ENCODE peak calls at places on chromosomes 4 and X, in five cellular contexts. One of them, this sample, is unnamed.

GRCh38 chr4:81454498-81454897 is 17.2 kb downstream of the RASGEF1B start:
- DNase-seq in neural progenitor cell: no peak
- DNase-seq in fibroblast of lung: no peak
- DNase-seq in GM23248: peak
- DNase-seq in K562: peak
- DNase-seq in this sample: no peak

GRCh38 chr4:128288689-128289106 is 1.1 kb upstream of the PGRMC2 start:
- DNase-seq in neural progenitor cell: peak
- DNase-seq in GM23248: no peak
- DNase-seq in K562: no peak
- DNase-seq in fibroblast of lung: peak
- DNase-seq in this sample: peak

GRCh38 chr4:27234306-27234899 is 373.8 kb downstream of the STIM2 start:
- DNase-seq in GM23248: no peak
- DNase-seq in K562: no peak
- DNase-seq in neural progenitor cell: no peak
- DNase-seq in fibroblast of lung: no peak
- DNase-seq in this sample: no peak

GRCh38 chr4:183989471-183989870 is 84.4 kb downstream of the STOX2 start:
- DNase-seq in fibroblast of lung: peak
- DNase-seq in K562: no peak
- DNase-seq in neural progenitor cell: no peak
- DNase-seq in GM23248: peak
- DNase-seq in this sample: no peak

GRCh38 chr4:82901129-82901718 is 689 bp downstream of the THAP9 start:
- DNase-seq in K562: no peak
- DNase-seq in neural progenitor cell: no peak
- DNase-seq in fibroblast of lung: no peak
- DNase-seq in GM23248: no peak
- DNase-seq in this sample: no peak

GRCh38 chrX:14362731-14363130 is 166.6 kb upstream of the GLRA2 start:
- DNase-seq in K562: no peak
- DNase-seq in fibroblast of lung: peak
- DNase-seq in neural progenitor cell: no peak
- DNase-seq in GM23248: peak
- DNase-seq in this sample: no peak

GRCh38 chr4:126144838-126145237 is 830.1 kb downstream of the FAT4 start:
- DNase-seq in fibroblast of lung: no peak
- DNase-seq in K562: no peak
- DNase-seq in neural progenitor cell: no peak
- DNase-seq in GM23248: peak
- DNase-seq in this sample: no peak

GRCh38 chr4:113328514-113328913 is 279.1 kb downstream of the ANK2 start:
- DNase-seq in fibroblast of lung: no peak
- DNase-seq in neural progenitor cell: peak
- DNase-seq in K562: peak
- DNase-seq in GM23248: peak
- DNase-seq in this sample: peak

GRCh38 chrX:120752431-120753128 is 122.7 kb upstream of the C1GALT1C1 start:
- DNase-seq in K562: no peak
- DNase-seq in GM23248: no peak
- DNase-seq in neural progenitor cell: no peak
- DNase-seq in fibroblast of lung: no peak
- DNase-seq in this sample: no peak

GRCh38 chrX:150085881-150086280 is 147.6 kb upstream of the EOLA2 start:
- DNase-seq in neural progenitor cell: no peak
- DNase-seq in K562: no peak
- DNase-seq in fibroblast of lung: peak
- DNase-seq in GM23248: peak
- DNase-seq in this sample: no peak

GRCh38 chr4:163090997-163091684 is 75.5 kb downstream of the NAF1 start:
- DNase-seq in GM23248: no peak
- DNase-seq in neural progenitor cell: no peak
- DNase-seq in K562: no peak
- DNase-seq in fibroblast of lung: no peak
- DNase-seq in this sample: no peak

GRCh38 chr4:120815361-120815760 is 107.2 kb downstream of the PRDM5 start:
- DNase-seq in fibroblast of lung: no peak
- DNase-seq in K562: no peak
- DNase-seq in neural progenitor cell: no peak
- DNase-seq in GM23248: no peak
- DNase-seq in this sample: no peak

GRCh38 chr4:111274486-111274885 is 651.6 kb upstream of the PITX2 start:
- DNase-seq in neural progenitor cell: no peak
- DNase-seq in fibroblast of lung: no peak
- DNase-seq in GM23248: no peak
- DNase-seq in K562: no peak
- DNase-seq in this sample: no peak

GRCh38 chr4:102344955-102345794 is at the start of gene SLC39A8:
- DNase-seq in K562: peak
- DNase-seq in neural progenitor cell: peak
- DNase-seq in fibroblast of lung: peak
- DNase-seq in GM23248: peak
- DNase-seq in this sample: peak

GRCh38 chr4:106707776-106708603 is 328.1 kb downstream of the DKK2 start:
- DNase-seq in neural progenitor cell: no peak
- DNase-seq in GM23248: peak
- DNase-seq in fibroblast of lung: no peak
- DNase-seq in K562: no peak
- DNase-seq in this sample: no peak

GRCh38 chr4:114132830-114133229 is 153.4 kb upstream of the ARSJ start:
- DNase-seq in K562: no peak
- DNase-seq in GM23248: peak
- DNase-seq in fibroblast of lung: no peak
- DNase-seq in neural progenitor cell: peak
- DNase-seq in this sample: peak

GRCh38 chr4:156799121-156799589 is 172.4 kb downstream of the PDGFC start:
- DNase-seq in K562: no peak
- DNase-seq in neural progenitor cell: no peak
- DNase-seq in GM23248: peak
- DNase-seq in fibroblast of lung: peak
- DNase-seq in this sample: no peak

GRCh38 chrX:154373340-154374306 is 811 bp downstream of the FLNA start:
- DNase-seq in fibroblast of lung: peak
- DNase-seq in neural progenitor cell: peak
- DNase-seq in K562: peak
- DNase-seq in GM23248: peak
- DNase-seq in this sample: peak

GRCh38 chrX:86806786-86807185 is 658.5 kb downstream of the DACH2 start:
- DNase-seq in K562: no peak
- DNase-seq in neural progenitor cell: peak
- DNase-seq in fibroblast of lung: peak
- DNase-seq in GM23248: peak
- DNase-seq in this sample: peak

GRCh38 chr4:184680698-184681097 is 31.2 kb downstream of the PRIMPOL start:
- DNase-seq in GM23248: no peak
- DNase-seq in neural progenitor cell: no peak
- DNase-seq in fibroblast of lung: no peak
- DNase-seq in K562: no peak
- DNase-seq in this sample: no peak

GRCh38 chr4:126701756-126702155 is 931.0 kb upstream of the INTU start:
- DNase-seq in K562: no peak
- DNase-seq in neural progenitor cell: no peak
- DNase-seq in fibroblast of lung: peak
- DNase-seq in GM23248: peak
- DNase-seq in this sample: no peak

GRCh38 chr4:2059034-2059725 is at the start of gene NAT8L:
- DNase-seq in fibroblast of lung: no peak
- DNase-seq in neural progenitor cell: peak
- DNase-seq in GM23248: peak
- DNase-seq in K562: peak
- DNase-seq in this sample: peak

GRCh38 chr4:2057382-2058065 is 1.6 kb upstream of the NAT8L start:
- DNase-seq in K562: no peak
- DNase-seq in neural progenitor cell: no peak
- DNase-seq in fibroblast of lung: no peak
- DNase-seq in GM23248: no peak
- DNase-seq in this sample: no peak

GRCh38 chr4:2059726-2060577 is 825 bp downstream of the NAT8L start:
- DNase-seq in K562: no peak
- DNase-seq in fibroblast of lung: no peak
- DNase-seq in neural progenitor cell: peak
- DNase-seq in GM23248: peak
- DNase-seq in this sample: peak

GRCh38 chr4:2060578-2061207 is 1.6 kb downstream of the NAT8L start:
- DNase-seq in K562: no peak
- DNase-seq in GM23248: peak
- DNase-seq in neural progenitor cell: peak
- DNase-seq in fibroblast of lung: no peak
- DNase-seq in this sample: peak

GRCh38 chr4:2058264-2059033 is 678 bp upstream of the NAT8L start:
- DNase-seq in neural progenitor cell: peak
- DNase-seq in K562: peak
- DNase-seq in fibroblast of lung: no peak
- DNase-seq in GM23248: peak
- DNase-seq in this sample: peak
- TF ChIP-seq EZH2 in neural progenitor cell: peak
- TF ChIP-seq EZH2 in K562: no peak
- TF ChIP-seq EZH2 in fibroblast of lung: peak
- TF ChIP-seq EZH2 in GM23248: no peak
- TF ChIP-seq EZH2 in this sample: no peak

DNA sequence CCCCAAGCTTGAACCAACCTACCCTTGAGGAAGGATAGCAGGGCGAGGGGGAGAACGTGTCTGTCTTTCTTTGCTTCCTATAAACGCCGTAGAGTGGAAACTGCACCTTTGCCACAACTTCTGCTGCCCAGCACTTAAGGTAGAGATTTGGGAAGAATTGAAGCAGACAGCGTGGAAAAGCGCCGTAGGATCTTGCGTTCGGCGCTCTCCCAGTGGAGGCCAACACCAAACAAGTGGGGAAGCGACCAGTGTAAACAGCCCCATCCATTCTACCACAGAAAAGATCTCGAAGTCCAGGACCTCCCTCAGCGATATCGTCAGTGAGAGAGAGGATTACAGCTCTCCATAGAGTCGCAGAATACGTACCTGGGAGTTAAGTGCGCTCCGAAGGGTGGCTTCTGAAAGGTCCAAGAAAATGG is 3.9 kb upstream of the NKX6-1 start:
- DNase-seq in fibroblast of lung: no peak
- DNase-seq in neural progenitor cell: peak
- DNase-seq in K562: no peak
- DNase-seq in GM23248: no peak
- DNase-seq in this sample: no peak
- H3K4me2 ChIP-seq in fibroblast of lung: no peak
- H3K4me2 ChIP-seq in neural progenitor cell: no peak
- H3K4me2 ChIP-seq in K562: no peak
- H3K4me2 ChIP-seq in GM23248: no peak
- H3K4me2 ChIP-seq in this sample: peak

GRCh38 chrX:1464282-1465131 is 11.8 kb upstream of the ASMTL start:
- DNase-seq in K562: no peak
- DNase-seq in GM23248: no peak
- DNase-seq in neural progenitor cell: no peak
- DNase-seq in fibroblast of lung: no peak
- DNase-seq in this sample: no peak

GRCh38 chrX:1466971-1467561 is 14.4 kb upstream of the ASMTL start:
- DNase-seq in fibroblast of lung: no peak
- DNase-seq in neural progenitor cell: no peak
- DNase-seq in GM23248: no peak
- DNase-seq in K562: no peak
- DNase-seq in this sample: no peak

GRCh38 chrX:1463581-1464281 is 11.0 kb upstream of the ASMTL start:
- DNase-seq in K562: no peak
- DNase-seq in GM23248: no peak
- DNase-seq in fibroblast of lung: no peak
- DNase-seq in neural progenitor cell: no peak
- DNase-seq in this sample: no peak

GRCh38 chrX:1466232-1466661 is 13.5 kb upstream of the ASMTL start:
- DNase-seq in neural progenitor cell: no peak
- DNase-seq in GM23248: no peak
- DNase-seq in K562: no peak
- DNase-seq in fibroblast of lung: no peak
- DNase-seq in this sample: no peak

DNA sequence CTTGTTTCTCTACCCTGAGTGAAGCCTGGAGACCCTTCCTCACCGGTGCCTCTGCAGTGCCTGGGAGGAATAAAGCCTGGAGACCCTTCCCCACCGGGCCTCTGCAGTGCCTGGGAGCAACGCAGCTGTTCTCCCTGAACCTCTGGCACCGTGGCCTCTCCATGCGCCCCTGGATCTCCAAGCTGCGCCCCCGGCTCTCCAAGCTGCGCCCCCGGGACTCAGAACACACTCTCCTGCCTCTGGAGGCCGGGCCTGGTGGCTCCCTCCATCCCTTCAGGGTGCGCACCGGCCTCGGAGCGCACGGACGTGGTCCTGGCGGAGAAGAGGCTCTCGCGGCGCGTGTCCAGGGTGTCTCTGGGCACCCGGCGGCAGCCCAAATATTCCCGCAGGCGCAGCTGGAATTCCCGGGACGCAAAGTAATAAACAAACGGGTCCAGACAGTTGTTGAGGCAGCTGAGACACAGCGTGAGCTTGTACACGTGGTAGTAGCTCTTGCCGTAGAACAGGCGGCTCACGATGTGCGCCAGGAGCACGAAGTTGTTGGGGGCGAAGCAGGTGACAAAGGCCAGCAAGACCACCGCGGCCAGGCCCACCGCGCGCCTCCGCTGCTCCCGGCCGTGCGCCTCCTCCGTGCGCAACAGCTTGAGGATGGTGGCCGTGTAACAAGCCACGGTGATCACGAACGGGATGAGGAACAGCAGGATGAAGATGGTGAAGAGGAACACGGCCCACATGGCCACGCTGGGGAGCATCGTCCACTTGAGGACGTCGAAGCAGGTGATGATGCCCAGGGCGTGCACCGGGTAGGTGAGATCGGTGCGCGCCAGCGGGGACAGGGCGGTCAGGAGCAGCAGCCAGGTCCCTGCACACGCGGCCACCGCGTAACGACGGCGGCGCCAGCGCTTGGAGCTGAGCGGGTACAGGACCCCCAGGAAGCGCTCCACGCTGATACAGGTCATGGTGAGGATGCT is 12.8 kb upstream of the ASMTL start:
- DNase-seq in K562: no peak
- DNase-seq in neural progenitor cell: no peak
- DNase-seq in GM23248: no peak
- DNase-seq in fibroblast of lung: no peak
- DNase-seq in this sample: no peak
- TF ChIP-seq EZH2 in K562: no peak
- TF ChIP-seq EZH2 in neural progenitor cell: no peak
- TF ChIP-seq EZH2 in GM23248: no peak
- TF ChIP-seq EZH2 in fibroblast of lung: peak
- TF ChIP-seq EZH2 in this sample: no peak

GRCh38 chr4:41785665-41786064 is 37.1 kb upstream of the PHOX2B start:
- DNase-seq in neural progenitor cell: no peak
- DNase-seq in GM23248: no peak
- DNase-seq in K562: no peak
- DNase-seq in fibroblast of lung: no peak
- DNase-seq in this sample: no peak
- H3K4me2 ChIP-seq in neural progenitor cell: no peak
- H3K4me2 ChIP-seq in GM23248: no peak
- H3K4me2 ChIP-seq in K562: no peak
- H3K4me2 ChIP-seq in fibroblast of lung: no peak
- H3K4me2 ChIP-seq in this sample: no peak

GRCh38 chr4:152696764-152697250 is 17.0 kb upstream of the TMEM154 start:
- DNase-seq in K562: no peak
- DNase-seq in GM23248: peak
- DNase-seq in fibroblast of lung: peak
- DNase-seq in neural progenitor cell: no peak
- DNase-seq in this sample: no peak
- TF ChIP-seq EZH2 in K562: no peak
- TF ChIP-seq EZH2 in GM23248: no peak
- TF ChIP-seq EZH2 in fibroblast of lung: no peak
- TF ChIP-seq EZH2 in neural progenitor cell: no peak
- TF ChIP-seq EZH2 in this sample: no peak

GRCh38 chr4:144905286-144905685 is 192.7 kb downstream of the ANAPC10 start:
- DNase-seq in neural progenitor cell: no peak
- DNase-seq in K562: no peak
- DNase-seq in fibroblast of lung: no peak
- DNase-seq in GM23248: no peak
- DNase-seq in this sample: peak
- H3K4me2 ChIP-seq in neural progenitor cell: no peak
- H3K4me2 ChIP-seq in K562: no peak
- H3K4me2 ChIP-seq in fibroblast of lung: no peak
- H3K4me2 ChIP-seq in GM23248: no peak
- H3K4me2 ChIP-seq in this sample: no peak